ENCODE peak calls at places on chromosome 2, in nine cellular contexts. L is endodermal cell, R is brain microvascular endothelial cell, Y is vagina, I is heart right ventricle, T is HL-60, Q is WERI-Rb-1, N is thoracic aorta, B is colonic mucosa. W is an unnamed sample.
A peak's percentile ranks its signal among the peaks of the same experiment; 100 is the strongest.

GRCh38 chr2:176445831-176446433 is 176.7 kb downstream of the MTX2 start:
- DNase-seq in Y (no peak), L (no peak), R (peak; percentile 51), B (no peak), N (no peak), T (no peak), Q (no peak), I (no peak), W (no peak)

GRCh38 chr2:69316550-69316949 is 70.5 kb downstream of the GFPT1 start:
- DNase-seq in I (no peak), B (no peak), Q (no peak), Y (no peak), R (no peak), L (no peak), N (no peak), T (no peak), W (no peak)

GRCh38 chr2:62215306-62216064 is 19.6 kb downstream of the B3GNT2 start:
- DNase-seq in I (no peak), R (peak; percentile 48), L (peak; percentile 50), N (no peak), Y (no peak), B (peak; percentile 28), Q (peak; percentile 84), T (no peak), W (no peak)

GRCh38 chr2:230130668-230131364 is 62.1 kb upstream of the SLC16A14 start:
- DNase-seq in I (peak; percentile 58), T (no peak), Y (no peak), Q (no peak), L (peak; percentile 60), B (peak; percentile 38), N (no peak), R (peak; percentile 78), W (no peak)

GRCh38 chr2:7209776-7210555 is 292.8 kb downstream of the RNF144A start:
- DNase-seq in L (peak; percentile 56), N (no peak), T (no peak), Y (no peak), R (peak; percentile 15), I (no peak), Q (peak; percentile 41), B (no peak), W (no peak)

GRCh38 chr2:182716665-182716990 is 571 bp downstream of the DNAJC10 start:
- DNase-seq in R (no peak), Y (no peak), I (no peak), Q (no peak), B (peak; percentile 55), N (no peak), L (no peak), T (no peak), W (no peak)

GRCh38 chr2:216149741-216150140 is 40.6 kb downstream of the XRCC5 start:
- DNase-seq in T (no peak), L (no peak), Y (no peak), N (no peak), I (no peak), R (peak; percentile 13), Q (no peak), B (no peak), W (no peak)

GRCh38 chr2:233976690-233977294 is 59.6 kb downstream of the TRPM8 start:
- DNase-seq in Q (peak; percentile 43), T (no peak), L (peak; percentile 51), Y (no peak), N (no peak), I (no peak), R (peak; percentile 74), B (no peak), W (no peak)

GRCh38 chr2:184945306-184945705 is 347.0 kb downstream of the ZNF804A start:
- DNase-seq in Q (no peak), Y (no peak), I (no peak), L (no peak), T (no peak), B (no peak), R (no peak), N (no peak), W (no peak)

GRCh38 chr2:70009776-70010175 is 48.3 kb upstream of the ASPRV1 start:
- DNase-seq in B (peak; percentile 86), N (no peak), R (no peak), Q (no peak), L (no peak), Y (no peak), T (no peak), I (no peak), W (no peak)

GRCh38 chr2:226773291-226773690 is 26.3 kb downstream of the IRS1 start:
- DNase-seq in L (no peak), T (no peak), B (no peak), N (no peak), I (no peak), Y (no peak), Q (no peak), R (no peak), W (no peak)

GRCh38 chr2:158998486-158999248 is 30.2 kb downstream of the TANC1 start:
- DNase-seq in T (no peak), N (peak; percentile 11), B (no peak), Y (no peak), L (no peak), I (no peak), Q (peak; percentile 44), R (peak; percentile 42), W (no peak)

GRCh38 chr2:238285653-238286082 is 2.7 kb downstream of the PER2 start:
- DNase-seq in Q (no peak), R (peak; percentile 95), T (no peak), I (peak; percentile 31), L (peak; percentile 78), B (peak; percentile 95), N (peak; percentile 89), Y (no peak), W (no peak)

GRCh38 chr2:172446524-172447063 is 19.2 kb downstream of the ITGA6 start:
- DNase-seq in L (no peak), B (no peak), Y (no peak), T (no peak), Q (no peak), R (no peak), I (no peak), N (no peak), W (no peak)

GRCh38 chr2:211688196-211688595 is 850.4 kb downstream of the ERBB4 start:
- DNase-seq in T (no peak), Q (no peak), L (no peak), B (no peak), R (no peak), Y (no peak), I (no peak), N (no peak), W (no peak)

GRCh38 chr2:188609321-188610049 is 317.8 kb downstream of the GULP1 start:
- DNase-seq in T (no peak), L (no peak), Y (no peak), R (peak; percentile 29), Q (no peak), I (no peak), B (no peak), N (no peak), W (no peak)

GRCh38 chr2:214830794-214831346 is 21.4 kb upstream of the BARD1 start:
- DNase-seq in B (no peak), R (peak; percentile 27), Y (no peak), T (no peak), Q (peak; percentile 16), I (no peak), N (no peak), L (peak; percentile 63), W (no peak)

GRCh38 chr2:75481041-75481836 is 79.5 kb downstream of the EVA1A start:
- DNase-seq in Y (no peak), I (no peak), L (peak; percentile 51), T (no peak), N (no peak), R (peak; percentile 16), Q (no peak), B (peak; percentile 20), W (no peak)

GRCh38 chr2:1990724-1991123 is 246.4 kb upstream of the PXDN start:
- DNase-seq in Q (no peak), T (no peak), Y (peak; percentile 79), I (peak; percentile 33), N (no peak), L (peak; percentile 40), R (no peak), B (no peak), W (no peak)
- H3K27me3 ChIP-seq in Q (no peaks in the 10 kb centered on the region), T (peaks cover 6% of the 10 kb centered on the region), Y (no peaks in the 10 kb centered on the region), I (peaks cover 7% of the 10 kb centered on the region), N (no peaks in the 10 kb centered on the region), L (no peaks in the 10 kb centered on the region), R (no peaks in the 10 kb centered on the region), B (no peaks in the 10 kb centered on the region), W (no peaks in the 10 kb centered on the region)

GRCh38 chr2:130837811-130838565 is 1.3 kb downstream of the ARHGEF4 start:
- DNase-seq in I (no peak), R (no peak), B (no peak), Q (no peak), Y (no peak), N (no peak), L (no peak), T (no peak), W (no peak)
- H3K27me3 ChIP-seq in I (peaks cover 56% of the 10 kb centered on the region), R (peaks cover 28% of the 10 kb centered on the region), B (peaks cover 30% of the 10 kb centered on the region), Q (no peaks in the 10 kb centered on the region), Y (peaks cover 4% of the 10 kb centered on the region), N (peaks cover 3% of the 10 kb centered on the region), L (peaks cover 45% of the 10 kb centered on the region), T (peaks cover 7% of the 10 kb centered on the region), W (peaks cover 6% of the 10 kb centered on the region)

GRCh38 chr2:85745619-85746018 is 8.2 kb upstream of the ATOH8 start:
- DNase-seq in N (no peak), T (no peak), B (no peak), L (no peak), I (no peak), Y (no peak), Q (peak; percentile 47), R (no peak), W (no peak)

GRCh38 chr2:85748948-85749875 is 4.6 kb upstream of the ATOH8 start:
- DNase-seq in Q (no peak), R (no peak), T (no peak), N (no peak), Y (no peak), B (no peak), L (no peak), I (no peak), W (no peak)

GRCh38 chr2:85748039-85748438 is 5.8 kb upstream of the ATOH8 start:
- DNase-seq in B (no peak), N (no peak), L (no peak), I (no peak), T (no peak), Y (no peak), R (no peak), Q (no peak), W (no peak)

GRCh38 chr2:85746313-85747004 is 7.3 kb upstream of the ATOH8 start:
- DNase-seq in B (no peak), I (no peak), T (no peak), N (no peak), R (no peak), L (no peak), Q (no peak), Y (no peak), W (no peak)

GRCh38 chr2:85747441-85747840 is 6.3 kb upstream of the ATOH8 start:
- DNase-seq in I (no peak), L (no peak), N (no peak), Q (no peak), R (no peak), B (no peak), Y (no peak), T (no peak), W (no peak)
- H3K27me3 ChIP-seq in I (no peaks in the 10 kb centered on the region), L (peaks cover 88% of the 10 kb centered on the region), N (no peaks in the 10 kb centered on the region), Q (no peaks in the 10 kb centered on the region), R (no peaks in the 10 kb centered on the region), B (peaks cover 16% of the 10 kb centered on the region), Y (no peaks in the 10 kb centered on the region), T (peaks cover 15% of the 10 kb centered on the region), W (peaks cover 14% of the 10 kb centered on the region)

DNA sequence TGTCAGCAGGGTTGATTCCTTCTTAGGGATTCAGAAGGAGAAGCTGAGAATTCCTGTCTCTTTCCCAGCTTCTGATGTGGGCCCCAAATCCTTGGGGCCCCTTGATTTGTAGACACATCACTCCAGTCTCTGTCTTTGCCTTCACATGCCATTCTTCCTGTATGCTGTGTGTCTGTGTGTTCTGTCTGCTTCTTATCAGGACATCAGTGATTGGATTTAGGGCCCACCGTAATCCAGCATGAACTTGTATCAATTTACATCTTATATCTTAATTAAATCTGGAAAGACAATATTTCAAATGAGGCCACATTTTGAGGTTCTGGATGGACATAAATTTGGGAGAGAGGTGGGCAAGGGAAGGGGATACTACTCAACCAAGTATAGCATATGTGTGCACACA is 9.7 kb downstream of the NEUROD1 start:
- DNase-seq in L (no peak), N (no peak), Y (no peak), Q (no peak), T (no peak), B (no peak), I (no peak), R (no peak), W (no peak)
- H3K27me3 ChIP-seq in L (peaks cover 45% of the 10 kb centered on the region), N (no peaks in the 10 kb centered on the region), Y (no peaks in the 10 kb centered on the region), Q (no peaks in the 10 kb centered on the region), T (peaks cover 12% of the 10 kb centered on the region), B (no peaks in the 10 kb centered on the region), I (peaks cover 55% of the 10 kb centered on the region), R (peaks cover 29% of the 10 kb centered on the region), W (no peaks in the 10 kb centered on the region)